ENCODE peak calls at places on chromosome 20, in nine cellular contexts. One of them, this sample, is unnamed.
A peak's percentile ranks its signal among the peaks of the same experiment; 100 is the strongest.

GRCh38 chr20:57621426-57622200 is 1.4 kb upstream of the ZBP1 start:
- DNase-seq in Calu3: no peak
- DNase-seq in mucosa of descending colon: no peak
- DNase-seq in CD8-positive, alpha-beta T cell: no peak
- DNase-seq in LNCaP clone FGC: no peak
- DNase-seq in KBM-7: no peak
- DNase-seq in AG09319: no peak
- DNase-seq in effector CD4-positive, alpha-beta T cell: no peak
- DNase-seq in vagina: no peak
- DNase-seq in this sample: no peak

GRCh38 chr20:35511814-35512420 is 17.5 kb downstream of the C20orf173 start:
- DNase-seq in Calu3: peak; percentile 63
- DNase-seq in mucosa of descending colon: peak; percentile 46
- DNase-seq in CD8-positive, alpha-beta T cell: no peak
- DNase-seq in LNCaP clone FGC: no peak
- DNase-seq in KBM-7: peak; percentile 44
- DNase-seq in AG09319: peak; percentile 8
- DNase-seq in effector CD4-positive, alpha-beta T cell: no peak
- DNase-seq in vagina: no peak
- DNase-seq in this sample: peak; percentile 44

GRCh38 chr20:37329481-37330165 is 16.3 kb upstream of the SRC start:
- DNase-seq in Calu3: no peak
- DNase-seq in mucosa of descending colon: no peak
- DNase-seq in CD8-positive, alpha-beta T cell: no peak
- DNase-seq in LNCaP clone FGC: no peak
- DNase-seq in KBM-7: no peak
- DNase-seq in AG09319: no peak
- DNase-seq in effector CD4-positive, alpha-beta T cell: no peak
- DNase-seq in vagina: no peak
- DNase-seq in this sample: no peak

GRCh38 chr20:891121-892080 is 24.7 kb downstream of the ANGPT4 start:
- DNase-seq in Calu3: no peak
- DNase-seq in mucosa of descending colon: no peak
- DNase-seq in CD8-positive, alpha-beta T cell: no peak
- DNase-seq in LNCaP clone FGC: peak; percentile 80
- DNase-seq in KBM-7: peak; percentile 30
- DNase-seq in AG09319: no peak
- DNase-seq in effector CD4-positive, alpha-beta T cell: no peak
- DNase-seq in vagina: no peak
- DNase-seq in this sample: peak; percentile 92

GRCh38 chr20:50099565-50099991 is 13.4 kb downstream of the UBE2V1 start:
- DNase-seq in Calu3: no peak
- DNase-seq in mucosa of descending colon: no peak
- DNase-seq in CD8-positive, alpha-beta T cell: no peak
- DNase-seq in LNCaP clone FGC: no peak
- DNase-seq in KBM-7: no peak
- DNase-seq in AG09319: no peak
- DNase-seq in effector CD4-positive, alpha-beta T cell: no peak
- DNase-seq in vagina: no peak
- DNase-seq in this sample: no peak

GRCh38 chr20:48773837-48774418 is 53.9 kb downstream of the PREX1 start:
- DNase-seq in Calu3: no peak
- DNase-seq in mucosa of descending colon: no peak
- DNase-seq in CD8-positive, alpha-beta T cell: no peak
- DNase-seq in LNCaP clone FGC: no peak
- DNase-seq in KBM-7: no peak
- DNase-seq in AG09319: no peak
- DNase-seq in effector CD4-positive, alpha-beta T cell: no peak
- DNase-seq in vagina: no peak
- DNase-seq in this sample: no peak

GRCh38 chr20:11716239-11716944 is 201.3 kb upstream of the BTBD3 start:
- DNase-seq in Calu3: peak; percentile 20
- DNase-seq in mucosa of descending colon: no peak
- DNase-seq in CD8-positive, alpha-beta T cell: no peak
- DNase-seq in LNCaP clone FGC: no peak
- DNase-seq in KBM-7: peak; percentile 88
- DNase-seq in AG09319: peak; percentile 8
- DNase-seq in effector CD4-positive, alpha-beta T cell: no peak
- DNase-seq in vagina: no peak
- DNase-seq in this sample: peak; percentile 74

GRCh38 chr20:61385731-61386130 is 133.7 kb downstream of the CDH4 start:
- DNase-seq in Calu3: no peak
- DNase-seq in mucosa of descending colon: no peak
- DNase-seq in CD8-positive, alpha-beta T cell: no peak
- DNase-seq in LNCaP clone FGC: no peak
- DNase-seq in KBM-7: no peak
- DNase-seq in AG09319: no peak
- DNase-seq in effector CD4-positive, alpha-beta T cell: no peak
- DNase-seq in vagina: no peak
- DNase-seq in this sample: no peak

GRCh38 chr20:63438121-63438520 is 34.3 kb downstream of the KCNQ2 start:
- DNase-seq in Calu3: no peak
- DNase-seq in mucosa of descending colon: no peak
- DNase-seq in CD8-positive, alpha-beta T cell: no peak
- DNase-seq in LNCaP clone FGC: no peak
- DNase-seq in KBM-7: no peak
- DNase-seq in AG09319: no peak
- DNase-seq in effector CD4-positive, alpha-beta T cell: no peak
- DNase-seq in vagina: no peak
- DNase-seq in this sample: no peak

GRCh38 chr20:16544949-16545348 is 28.3 kb downstream of the KIF16B start:
- DNase-seq in Calu3: no peak
- DNase-seq in mucosa of descending colon: no peak
- DNase-seq in CD8-positive, alpha-beta T cell: no peak
- DNase-seq in LNCaP clone FGC: no peak
- DNase-seq in KBM-7: no peak
- DNase-seq in AG09319: no peak
- DNase-seq in effector CD4-positive, alpha-beta T cell: no peak
- DNase-seq in vagina: no peak
- DNase-seq in this sample: no peak

GRCh38 chr20:17530716-17531536 is at the start of gene BFSP1:
- DNase-seq in Calu3: peak; percentile 45
- DNase-seq in mucosa of descending colon: peak; percentile 78
- DNase-seq in CD8-positive, alpha-beta T cell: peak; percentile 14
- DNase-seq in LNCaP clone FGC: no peak
- DNase-seq in KBM-7: peak; percentile 67
- DNase-seq in AG09319: no peak
- DNase-seq in effector CD4-positive, alpha-beta T cell: peak; percentile 4
- DNase-seq in vagina: no peak
- DNase-seq in this sample: peak; percentile 54

GRCh38 chr20:46903256-46903655 is 8.6 kb downstream of the EYA2 start:
- DNase-seq in Calu3: no peak
- DNase-seq in mucosa of descending colon: no peak
- DNase-seq in CD8-positive, alpha-beta T cell: no peak
- DNase-seq in LNCaP clone FGC: no peak
- DNase-seq in KBM-7: no peak
- DNase-seq in AG09319: no peak
- DNase-seq in effector CD4-positive, alpha-beta T cell: no peak
- DNase-seq in vagina: no peak
- DNase-seq in this sample: no peak

GRCh38 chr20:35597186-35597585 is 18.4 kb upstream of the SPAG4 start:
- DNase-seq in Calu3: no peak
- DNase-seq in mucosa of descending colon: peak; percentile 3
- DNase-seq in CD8-positive, alpha-beta T cell: no peak
- DNase-seq in LNCaP clone FGC: no peak
- DNase-seq in KBM-7: no peak
- DNase-seq in AG09319: no peak
- DNase-seq in effector CD4-positive, alpha-beta T cell: no peak
- DNase-seq in vagina: no peak
- DNase-seq in this sample: no peak

GRCh38 chr20:24480523-24480922 is 11.1 kb downstream of the SYNDIG1 start:
- DNase-seq in Calu3: no peak
- DNase-seq in mucosa of descending colon: no peak
- DNase-seq in CD8-positive, alpha-beta T cell: no peak
- DNase-seq in LNCaP clone FGC: no peak
- DNase-seq in KBM-7: no peak
- DNase-seq in AG09319: no peak
- DNase-seq in effector CD4-positive, alpha-beta T cell: no peak
- DNase-seq in vagina: no peak
- DNase-seq in this sample: no peak

GRCh38 chr20:17843246-17844132 is 125.1 kb downstream of the SNX5 start:
- DNase-seq in Calu3: peak; percentile 6
- DNase-seq in mucosa of descending colon: no peak
- DNase-seq in CD8-positive, alpha-beta T cell: no peak
- DNase-seq in LNCaP clone FGC: no peak
- DNase-seq in KBM-7: no peak
- DNase-seq in AG09319: peak; percentile 66
- DNase-seq in effector CD4-positive, alpha-beta T cell: no peak
- DNase-seq in vagina: no peak
- DNase-seq in this sample: peak; percentile 27

GRCh38 chr20:6008254-6008653 is 45.6 kb downstream of the LRRN4 start:
- DNase-seq in Calu3: peak; percentile 8
- DNase-seq in mucosa of descending colon: no peak
- DNase-seq in CD8-positive, alpha-beta T cell: no peak
- DNase-seq in LNCaP clone FGC: peak; percentile 41
- DNase-seq in KBM-7: peak; percentile 19
- DNase-seq in AG09319: peak; percentile 78
- DNase-seq in effector CD4-positive, alpha-beta T cell: no peak
- DNase-seq in vagina: no peak
- DNase-seq in this sample: peak; percentile 76

GRCh38 chr20:44448753-44449546 is 26.7 kb upstream of the TTPAL start:
- DNase-seq in Calu3: peak; percentile 34
- DNase-seq in mucosa of descending colon: no peak
- DNase-seq in CD8-positive, alpha-beta T cell: no peak
- DNase-seq in LNCaP clone FGC: no peak
- DNase-seq in KBM-7: no peak
- DNase-seq in AG09319: no peak
- DNase-seq in effector CD4-positive, alpha-beta T cell: no peak
- DNase-seq in vagina: no peak
- DNase-seq in this sample: peak; percentile 28

GRCh38 chr20:56718816-56719215 is 89.7 kb downstream of the TFAP2C start:
- DNase-seq in Calu3: no peak
- DNase-seq in mucosa of descending colon: no peak
- DNase-seq in CD8-positive, alpha-beta T cell: no peak
- DNase-seq in LNCaP clone FGC: no peak
- DNase-seq in KBM-7: no peak
- DNase-seq in AG09319: no peak
- DNase-seq in effector CD4-positive, alpha-beta T cell: no peak
- DNase-seq in vagina: no peak
- DNase-seq in this sample: no peak